ENCODE peak calls at places on chromosomes 11 and 22, in nine cellular contexts. R is IMR-90, H is GM12891, X is Peyer's patch, O is HCT116, A is NB4, B is A549, M is uterus, C is tibial nerve. Z is an unnamed sample.

GRCh38 chr11:77784572-77784971 is 36.0 kb downstream of the RSF1 start:
- DNase-seq in O (no peak), X (no peak), C (no peak), H (no peak), M (no peak), R (no peak), B (no peak), A (no peak), Z (no peak)

GRCh38 chr11:87180743-87181142 is 143.0 kb downstream of the TMEM135 start:
- DNase-seq in C (no peak), R (peak), O (no peak), X (no peak), H (no peak), A (no peak), B (no peak), M (no peak), Z (no peak)

GRCh38 chr11:130133716-130134115 is 25.9 kb upstream of the ST14 start:
- DNase-seq in B (no peak), X (no peak), H (no peak), C (no peak), A (no peak), O (no peak), R (no peak), M (no peak), Z (no peak)

GRCh38 chr11:129226207-129226798 is 34.2 kb upstream of the ARHGAP32 start:
- DNase-seq in C (no peak), H (no peak), O (no peak), M (no peak), X (no peak), A (no peak), R (no peak), B (no peak), Z (no peak)

GRCh38 chr11:120522736-120523135 is 11.2 kb downstream of the GRIK4 start:
- DNase-seq in R (no peak), H (no peak), M (no peak), O (no peak), X (no peak), C (no peak), A (no peak), B (no peak), Z (no peak)

GRCh38 chr11:120704256-120704750 is 192.8 kb downstream of the GRIK4 start:
- DNase-seq in C (no peak), R (no peak), H (no peak), O (no peak), M (no peak), X (no peak), B (no peak), A (no peak), Z (no peak)

GRCh38 chr22:19691721-19692341 is 22.5 kb upstream of the SEPTIN5 start:
- DNase-seq in R (peak), O (peak), X (no peak), M (no peak), B (peak), A (no peak), H (no peak), C (no peak), Z (no peak)

GRCh38 chr22:30328466-30329049 is 1.8 kb upstream of the TBC1D10A start:
- DNase-seq in M (no peak), O (no peak), C (no peak), R (no peak), X (no peak), B (no peak), A (no peak), H (no peak), Z (no peak)

GRCh38 chr22:29798318-29798717 is 31.1 kb downstream of the UQCR10 start:
- DNase-seq in H (no peak), R (no peak), B (no peak), C (no peak), A (peak), X (no peak), O (no peak), M (no peak), Z (no peak)

GRCh38 chr11:108253176-108253575 is 30.3 kb downstream of the ATM start:
- DNase-seq in A (no peak), C (no peak), H (no peak), O (no peak), R (peak), B (no peak), M (no peak), X (no peak), Z (no peak)

GRCh38 chr11:107293677-107294344 is 163.8 kb downstream of the CWF19L2 start:
- DNase-seq in C (no peak), A (no peak), X (no peak), R (no peak), O (no peak), H (no peak), M (no peak), B (no peak), Z (no peak)

GRCh38 chr22:27476729-27477128 is 324.8 kb downstream of the MN1 start:
- DNase-seq in B (peak), C (no peak), R (peak), A (no peak), H (no peak), O (peak), X (no peak), M (no peak), Z (no peak)

GRCh38 chr11:93648168-93648567 is 13.3 kb upstream of the CEP295 start:
- DNase-seq in O (no peak), A (peak), M (no peak), R (peak), H (no peak), B (no peak), C (no peak), X (no peak), Z (no peak)

GRCh38 chr11:133408936-133409335 is 123.4 kb downstream of the OPCML start:
- DNase-seq in X (no peak), B (no peak), M (no peak), C (no peak), H (no peak), A (no peak), R (no peak), O (no peak), Z (no peak)

GRCh38 chr11:44979536-44980399 is 29.1 kb upstream of the TP53I11 start:
- DNase-seq in R (no peak), O (peak), M (no peak), B (peak), A (no peak), X (no peak), H (no peak), C (no peak), Z (no peak)

GRCh38 chr22:23031795-23032194 is 38.5 kb upstream of the GNAZ start:
- DNase-seq in M (no peak), B (no peak), R (no peak), A (no peak), O (no peak), C (no peak), X (no peak), H (no peak), Z (no peak)

GRCh38 chr11:35375332-35376125 is 43.8 kb downstream of the SLC1A2 start:
- DNase-seq in A (no peak), C (no peak), R (no peak), M (no peak), O (no peak), H (no peak), X (no peak), B (no peak), Z (no peak)
- TF ChIP-seq POLR2A in A (no peak), C (no peak), R (no peak), M (no peak), O (no peak), H (no peak), X (no peak), B (no peak), Z (no peak)

DNA sequence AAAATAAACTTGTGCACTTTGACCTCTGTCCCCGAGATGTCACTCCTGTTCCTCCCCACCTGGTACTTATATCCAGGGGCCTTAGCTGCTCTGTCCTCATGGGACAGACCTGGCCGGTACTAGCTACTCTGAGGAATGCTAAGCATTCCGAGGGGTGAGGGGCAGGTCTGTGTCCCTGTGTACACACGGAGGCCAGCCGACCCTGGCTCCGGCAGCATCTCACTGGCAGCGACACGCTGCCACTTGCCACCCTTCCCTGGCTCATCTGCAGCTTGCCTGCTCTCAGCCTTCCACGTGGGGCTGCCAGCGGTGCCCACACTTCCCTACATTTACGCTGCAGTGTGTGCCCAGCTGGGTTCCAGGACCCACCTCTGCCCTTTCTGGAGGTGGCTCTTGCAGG is 21.6 kb upstream of the TEF start:
- DNase-seq in A (no peak), O (no peak), C (no peak), X (no peak), B (no peak), M (no peak), H (no peak), R (no peak), Z (no peak)
- TF ChIP-seq POLR2A in A (no peak), O (no peak), C (no peak), X (no peak), B (no peak), M (no peak), H (no peak), R (no peak), Z (no peak)

DNA sequence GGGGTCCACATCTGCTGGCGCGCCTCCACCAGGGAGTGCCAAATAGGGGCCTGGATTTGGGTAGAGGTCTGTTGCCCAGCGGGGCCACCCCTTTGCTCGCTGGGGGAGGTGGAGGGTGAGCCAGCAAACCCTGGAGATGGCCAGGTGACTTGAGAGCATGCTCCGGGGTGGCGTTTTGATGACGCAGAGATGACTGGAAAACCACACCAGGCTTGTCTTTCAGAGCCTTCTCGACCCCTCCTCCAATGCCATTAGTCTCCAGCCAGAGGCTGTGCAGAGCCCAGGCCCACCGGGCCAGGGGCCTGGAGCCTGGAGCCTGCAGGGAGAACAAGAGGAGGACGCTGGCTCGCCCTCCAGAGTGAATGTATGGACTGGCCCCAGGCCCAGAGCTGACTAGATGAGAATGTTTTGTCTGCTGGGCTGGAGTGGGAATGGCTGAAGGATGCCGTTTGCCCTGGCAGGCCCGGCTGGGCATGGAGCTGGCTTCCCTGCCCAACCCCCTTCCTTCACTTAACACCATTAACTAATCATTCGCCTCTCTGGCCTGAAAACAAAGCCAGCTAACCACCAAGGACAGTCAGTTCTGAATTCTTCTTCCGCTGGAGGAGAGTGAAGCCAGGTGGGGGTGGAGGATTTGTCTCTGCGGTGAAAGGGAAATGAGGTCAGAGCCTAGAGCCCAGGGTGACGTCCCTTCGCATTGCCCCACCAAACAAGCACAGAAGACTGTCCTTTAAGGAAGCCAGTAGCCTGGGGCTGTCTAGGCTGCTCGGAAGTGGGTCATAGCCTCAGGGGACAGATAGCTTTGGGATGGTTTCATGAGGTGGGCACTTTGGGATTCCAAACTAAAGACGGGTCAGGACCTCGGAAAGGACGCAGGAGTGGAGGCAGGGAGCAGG is 1.6 kb upstream of the MCAM start:
- DNase-seq in H (peak), C (no peak), M (no peak), A (peak), B (no peak), O (no peak), X (peak), R (peak), Z (no peak)
- TF ChIP-seq POLR2A in H (no peak), C (no peak), M (no peak), A (peak), B (no peak), O (no peak), X (no peak), R (no peak), Z (no peak)

GRCh38 chr11:69707156-69707555 is 3.3 kb upstream of the FGF19 start:
- DNase-seq in X (no peak), C (no peak), A (no peak), H (no peak), B (no peak), O (no peak), M (no peak), R (no peak), Z (no peak)
- TF ChIP-seq POLR2A in X (no peak), C (no peak), A (no peak), H (no peak), B (no peak), O (no peak), M (no peak), R (no peak), Z (no peak)

GRCh38 chr11:68302256-68303054 is 9.9 kb upstream of the LRP5 start:
- DNase-seq in H (no peak), R (peak), B (no peak), M (no peak), O (peak), A (no peak), C (no peak), X (no peak), Z (no peak)
- TF ChIP-seq POLR2A in H (no peak), R (no peak), B (no peak), M (no peak), O (no peak), A (no peak), C (no peak), X (no peak), Z (no peak)

GRCh38 chr22:21569459-21570161 is 2.1 kb downstream of the UBE2L3 start:
- DNase-seq in M (no peak), C (no peak), O (no peak), A (peak), X (no peak), R (no peak), B (no peak), H (no peak), Z (no peak)

GRCh38 chr22:21567456-21568206 is at the start of gene UBE2L3:
- DNase-seq in M (peak), A (peak), B (peak), X (peak), C (peak), O (peak), H (peak), R (peak), Z (no peak)

GRCh38 chr22:21571679-21572078 is 4.2 kb downstream of the UBE2L3 start:
- DNase-seq in R (no peak), B (no peak), O (no peak), H (no peak), C (no peak), A (no peak), X (no peak), M (no peak), Z (no peak)

GRCh38 chr22:21570398-21570797 is 2.9 kb downstream of the UBE2L3 start:
- DNase-seq in O (no peak), A (no peak), M (no peak), C (no peak), R (no peak), H (no peak), X (no peak), B (no peak), Z (no peak)

DNA sequence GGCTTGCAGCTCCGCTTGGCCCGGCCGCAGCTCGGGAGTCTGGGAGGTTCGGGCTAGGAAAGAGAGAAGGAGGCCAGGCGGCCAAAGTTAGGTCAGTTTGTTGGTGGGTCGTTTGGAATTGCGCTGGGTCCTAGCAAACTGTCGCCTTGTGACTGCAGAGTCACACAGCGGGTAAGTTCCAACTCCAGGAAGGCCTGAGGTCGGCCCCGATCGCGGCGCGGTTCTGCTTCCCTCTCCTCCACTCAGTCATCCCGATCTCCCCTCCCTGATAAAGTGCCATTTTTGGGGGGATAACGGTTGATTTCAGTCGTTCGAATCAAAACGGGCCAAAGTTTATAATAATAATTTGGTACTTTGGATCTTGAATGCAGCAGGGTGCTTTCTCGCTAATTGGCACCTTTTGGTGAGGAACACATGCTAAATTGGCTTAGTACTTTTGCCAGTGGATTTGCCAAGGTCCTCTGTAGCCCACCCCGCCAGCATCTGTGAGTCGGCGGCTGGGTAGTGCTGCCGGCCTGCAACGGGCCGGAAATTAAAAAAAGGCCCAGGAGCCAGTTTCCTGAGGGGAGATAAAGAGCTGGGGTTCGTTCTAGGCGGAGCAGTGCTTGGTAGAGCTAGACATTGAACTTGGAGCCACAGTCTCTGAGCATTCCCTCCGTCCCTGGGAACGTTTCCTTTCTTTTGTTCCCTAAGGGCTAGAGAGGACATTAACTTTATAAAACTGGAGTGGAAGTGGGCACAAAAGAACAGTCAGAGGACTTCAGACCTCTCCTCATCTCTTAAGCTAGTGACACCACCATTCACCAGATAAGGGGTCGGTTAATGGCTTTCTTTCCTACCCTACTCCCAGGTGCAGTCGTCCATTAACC is 927 bp downstream of the UBE2L3 start:
- DNase-seq in C (no peak), H (no peak), R (peak), X (no peak), O (no peak), B (no peak), A (peak), M (no peak), Z (no peak)
- TF ChIP-seq POLR2A in C (no peak), H (no peak), R (peak), X (no peak), O (no peak), B (no peak), A (no peak), M (no peak), Z (no peak)

DNA sequence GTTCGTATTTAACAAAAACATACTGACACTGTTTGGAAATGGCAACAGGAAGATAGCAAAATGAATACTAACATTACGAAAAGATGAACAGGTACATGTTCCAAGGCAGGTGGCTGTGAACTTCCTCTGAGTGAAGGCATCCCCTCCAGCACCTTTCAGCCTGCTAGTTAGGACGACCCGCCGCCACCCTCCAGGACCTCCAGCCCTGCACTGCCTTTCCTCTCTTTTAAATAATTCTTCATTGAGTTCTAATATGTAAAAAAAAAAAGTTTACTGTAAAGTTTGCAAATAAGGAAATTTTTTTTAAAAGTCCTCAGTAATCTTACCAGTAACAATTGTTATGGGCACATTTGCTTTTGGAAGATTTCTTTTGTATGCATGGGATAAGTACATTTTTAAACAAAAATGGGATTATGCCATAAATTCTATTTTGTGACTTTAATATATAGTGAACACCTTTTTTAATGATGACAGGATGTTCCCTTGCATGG is 6.0 kb downstream of the NEAT1 start:
- DNase-seq in A (no peak), C (peak), O (no peak), M (peak), R (no peak), X (peak), B (no peak), H (no peak), Z (no peak)
- TF ChIP-seq POLR2A in A (peak), C (peak), O (no peak), M (peak), R (peak), X (no peak), B (peak), H (peak), Z (peak)

GRCh38 chr11:13114566-13115465 is 105.7 kb downstream of the RASSF10 start:
- DNase-seq in C (no peak), X (no peak), A (peak), R (no peak), B (peak), M (no peak), H (no peak), O (no peak), Z (no peak)
- TF ChIP-seq POLR2A in C (no peak), X (no peak), A (no peak), R (no peak), B (no peak), M (no peak), H (no peak), O (no peak), Z (no peak)

GRCh38 chr22:24154826-24155225 is 26.5 kb upstream of the SUSD2 start:
- DNase-seq in B (no peak), H (no peak), A (no peak), O (no peak), M (no peak), X (no peak), C (no peak), R (no peak), Z (no peak)

GRCh38 chr22:24156915-24157782 is 24.1 kb upstream of the SUSD2 start:
- DNase-seq in B (peak), H (peak), C (peak), X (peak), O (peak), R (peak), M (peak), A (peak), Z (no peak)

GRCh38 chr22:24155597-24156145 is 25.6 kb upstream of the SUSD2 start:
- DNase-seq in C (peak), O (no peak), R (peak), A (peak), M (peak), B (peak), X (peak), H (peak), Z (no peak)

GRCh38 chr22:24157783-24158170 is 23.5 kb upstream of the SUSD2 start:
- DNase-seq in A (no peak), B (no peak), M (no peak), H (no peak), C (no peak), R (no peak), X (peak), O (no peak), Z (no peak)

DNA sequence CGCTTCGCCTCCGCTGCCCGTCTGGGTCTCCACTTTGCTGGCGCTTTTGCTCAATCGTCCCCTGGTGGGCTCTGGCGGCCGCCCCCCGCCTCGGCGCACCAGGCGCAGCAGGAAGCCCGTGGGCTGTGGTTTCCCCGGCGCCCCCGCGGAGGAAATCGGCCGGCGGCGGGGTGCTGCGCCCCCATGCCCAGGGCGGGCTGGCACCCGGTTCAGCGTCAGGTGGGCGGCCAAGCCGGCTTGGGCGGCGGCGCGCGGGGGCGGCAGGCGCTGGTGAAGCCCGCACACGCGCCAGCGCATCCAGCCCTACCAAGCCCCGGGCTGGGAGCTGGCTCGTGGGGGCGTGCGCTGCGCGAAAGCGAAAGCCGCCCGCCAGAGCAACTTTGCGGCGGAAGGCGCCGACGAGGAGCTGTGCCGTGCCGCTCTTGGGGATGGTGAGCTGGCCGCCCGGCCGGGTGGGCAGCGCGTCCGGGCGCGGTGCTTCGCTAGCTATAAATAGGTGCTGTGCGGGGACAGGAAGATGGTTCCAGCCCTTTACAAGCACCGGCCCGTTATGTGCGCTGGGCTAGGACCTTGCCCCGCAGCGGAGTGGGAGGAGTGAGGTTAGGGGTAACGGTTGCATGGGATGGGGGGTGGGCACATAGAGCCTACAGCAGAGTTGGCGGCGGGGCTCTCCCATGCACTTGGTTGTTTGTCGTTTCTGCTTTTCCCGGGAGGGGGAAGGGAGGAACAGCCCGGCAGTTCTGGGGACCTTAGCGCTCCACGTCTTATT is 25.0 kb upstream of the SUSD2 start:
- DNase-seq in X (peak), M (no peak), B (no peak), A (peak), O (no peak), R (peak), C (no peak), H (peak), Z (no peak)
- TF ChIP-seq POLR2A in X (no peak), M (no peak), B (no peak), A (no peak), O (no peak), R (no peak), C (peak), H (no peak), Z (no peak)